ENCODE peak calls at places on chromosomes 7 and 10, in four cellular contexts. X is GM06990, N is choroid plexus epithelial cell, K is cardiac muscle cell. F is an unnamed sample.

GRCh38 chr7:75989084-75989725 is 5.2 kb downstream of the TMEM120A start:
- DNase-seq in X (no peak), N (no peak), K (peak), F (no peak)

GRCh38 chr7:108239501-108240225 is 109.5 kb upstream of the LAMB4 start:
- DNase-seq in X (no peak), N (no peak), K (no peak), F (no peak)

GRCh38 chr10:71582019-71582418 is 137.6 kb downstream of the C10orf105 start:
- DNase-seq in X (no peak), N (peak), K (peak), F (no peak)

GRCh38 chr10:68506406-68506805 is 20.9 kb downstream of the SLC25A16 start:
- DNase-seq in X (no peak), N (no peak), K (no peak), F (no peak)

GRCh38 chr7:29299986-29300609 is 105.5 kb downstream of the CHN2 start:
- DNase-seq in X (no peak), N (no peak), K (no peak), F (no peak)

GRCh38 chr10:96334888-96335526 is 23.8 kb downstream of the OPALIN start:
- DNase-seq in X (no peak), N (peak), K (peak), F (no peak)

GRCh38 chr7:78770422-78771410 is 682.8 kb downstream of the MAGI2 start:
- DNase-seq in X (no peak), N (peak), K (peak), F (peak)

GRCh38 chr7:44631458-44632115 is 25.2 kb downstream of the OGDH start:
- DNase-seq in X (no peak), N (peak), K (no peak), F (no peak)

GRCh38 chr7:151900591-151901312 is 23.8 kb upstream of the PRKAG2 start:
- DNase-seq in X (no peak), N (peak), K (no peak), F (no peak)

GRCh38 chr10:29810816-29811215 is 176.0 kb upstream of the SVIL start:
- DNase-seq in X (no peak), N (no peak), K (no peak), F (no peak)

GRCh38 chr10:112471878-112472487 is 25.0 kb downstream of the VTI1A start:
- DNase-seq in X (no peak), N (peak), K (peak), F (peak)

GRCh38 chr10:69392481-69393000 is 24.2 kb downstream of the TACR2 start:
- DNase-seq in X (peak), N (peak), K (peak), F (peak)

GRCh38 chr10:20623561-20623960 is 273.6 kb downstream of the NEBL start:
- DNase-seq in X (no peak), N (no peak), K (no peak), F (no peak)

GRCh38 chr7:16811555-16811954 is 6.8 kb upstream of the AGR2 start:
- DNase-seq in X (no peak), N (peak), K (no peak), F (no peak)

GRCh38 chr10:103598654-103599115 is 105.2 kb downstream of the NEURL1 start:
- DNase-seq in X (no peak), N (peak), K (peak), F (no peak)

GRCh38 chr10:971150-971542 is 17.1 kb upstream of the GTPBP4 start:
- DNase-seq in X (no peak), N (peak), K (no peak), F (no peak)

GRCh38 chr10:13784067-13784466 is 197.3 kb downstream of the PRPF18 start:
- DNase-seq in X (no peak), N (peak), K (no peak), F (peak)